ENCODE peak calls at places on chromosomes 16 and 17, in nine cellular contexts. One of them, this sample, is unnamed.

GRCh38 chr17:49610883-49611584 is 35.4 kb downstream of the NXPH3 start:
- DNase-seq in SK-N-SH: no peak
- DNase-seq in A549: no peak
- DNase-seq in GM12878: no peak
- DNase-seq in suprapubic skin: no peak
- DNase-seq in K562: no peak
- DNase-seq in H1: no peak
- DNase-seq in esophagus muscularis mucosa: no peak
- DNase-seq in upper lobe of left lung: peak; percentile 36
- DNase-seq in this sample: no peak

GRCh38 chr17:78596871-78597635 is 19.9 kb upstream of the DNAH17 start:
- DNase-seq in SK-N-SH: no peak
- DNase-seq in A549: no peak
- DNase-seq in GM12878: no peak
- DNase-seq in suprapubic skin: no peak
- DNase-seq in K562: no peak
- DNase-seq in H1: no peak
- DNase-seq in esophagus muscularis mucosa: no peak
- DNase-seq in upper lobe of left lung: no peak
- DNase-seq in this sample: no peak

GRCh38 chr17:31511176-31511540 is 119.7 kb downstream of the RAB11FIP4 start:
- DNase-seq in SK-N-SH: no peak
- DNase-seq in A549: no peak
- DNase-seq in GM12878: no peak
- DNase-seq in suprapubic skin: no peak
- DNase-seq in K562: no peak
- DNase-seq in H1: no peak
- DNase-seq in esophagus muscularis mucosa: no peak
- DNase-seq in upper lobe of left lung: no peak
- DNase-seq in this sample: no peak

GRCh38 chr16:12819126-12820117 is 15.7 kb upstream of the CPPED1 start:
- DNase-seq in SK-N-SH: peak; percentile 61
- DNase-seq in A549: peak; percentile 63
- DNase-seq in GM12878: peak; percentile 24
- DNase-seq in suprapubic skin: no peak
- DNase-seq in K562: peak; percentile 82
- DNase-seq in H1: peak; percentile 96
- DNase-seq in esophagus muscularis mucosa: no peak
- DNase-seq in upper lobe of left lung: peak; percentile 67
- DNase-seq in this sample: peak; percentile 33

GRCh38 chr17:82257473-82257872 is 16.0 kb downstream of the CSNK1D start:
- DNase-seq in SK-N-SH: peak; percentile 73
- DNase-seq in A549: peak; percentile 74
- DNase-seq in GM12878: no peak
- DNase-seq in suprapubic skin: no peak
- DNase-seq in K562: no peak
- DNase-seq in H1: no peak
- DNase-seq in esophagus muscularis mucosa: no peak
- DNase-seq in upper lobe of left lung: no peak
- DNase-seq in this sample: no peak

GRCh38 chr16:1580256-1580655 is 31.6 kb downstream of the IFT140 start:
- DNase-seq in SK-N-SH: no peak
- DNase-seq in A549: no peak
- DNase-seq in GM12878: no peak
- DNase-seq in suprapubic skin: no peak
- DNase-seq in K562: no peak
- DNase-seq in H1: no peak
- DNase-seq in esophagus muscularis mucosa: no peak
- DNase-seq in upper lobe of left lung: no peak
- DNase-seq in this sample: no peak

GRCh38 chr16:68236804-68237242 is 896 bp upstream of the ESRP2 start:
- DNase-seq in SK-N-SH: no peak
- DNase-seq in A549: no peak
- DNase-seq in GM12878: no peak
- DNase-seq in suprapubic skin: no peak
- DNase-seq in K562: no peak
- DNase-seq in H1: no peak
- DNase-seq in esophagus muscularis mucosa: no peak
- DNase-seq in upper lobe of left lung: no peak
- DNase-seq in this sample: no peak

GRCh38 chr17:73932216-73932749 is 271.2 kb upstream of the RPL38 start:
- DNase-seq in SK-N-SH: no peak
- DNase-seq in A549: no peak
- DNase-seq in GM12878: no peak
- DNase-seq in suprapubic skin: no peak
- DNase-seq in K562: no peak
- DNase-seq in H1: no peak
- DNase-seq in esophagus muscularis mucosa: peak; percentile 81
- DNase-seq in upper lobe of left lung: no peak
- DNase-seq in this sample: no peak

GRCh38 chr17:67942810-67943209 is 53.5 kb downstream of the C17orf58 start:
- DNase-seq in SK-N-SH: peak; percentile 22
- DNase-seq in A549: peak; percentile 32
- DNase-seq in GM12878: no peak
- DNase-seq in suprapubic skin: no peak
- DNase-seq in K562: peak; percentile 30
- DNase-seq in H1: no peak
- DNase-seq in esophagus muscularis mucosa: no peak
- DNase-seq in upper lobe of left lung: no peak
- DNase-seq in this sample: no peak

GRCh38 chr16:11949527-11949926 is 7.7 kb upstream of the NPIPB2 start:
- DNase-seq in SK-N-SH: peak; percentile 68
- DNase-seq in A549: peak; percentile 62
- DNase-seq in GM12878: no peak
- DNase-seq in suprapubic skin: peak; percentile 34
- DNase-seq in K562: peak; percentile 74
- DNase-seq in H1: peak; percentile 56
- DNase-seq in esophagus muscularis mucosa: no peak
- DNase-seq in upper lobe of left lung: peak; percentile 85
- DNase-seq in this sample: no peak

GRCh38 chr16:8966781-8967436 is 3.2 kb upstream of the USP7 start:
- DNase-seq in SK-N-SH: no peak
- DNase-seq in A549: peak; percentile 36
- DNase-seq in GM12878: no peak
- DNase-seq in suprapubic skin: no peak
- DNase-seq in K562: no peak
- DNase-seq in H1: no peak
- DNase-seq in esophagus muscularis mucosa: no peak
- DNase-seq in upper lobe of left lung: peak; percentile 47
- DNase-seq in this sample: no peak

GRCh38 chr17:75619506-75620431 is 13.5 kb upstream of the SMIM5 start:
- DNase-seq in SK-N-SH: peak; percentile 89
- DNase-seq in A549: peak; percentile 70
- DNase-seq in GM12878: no peak
- DNase-seq in suprapubic skin: no peak
- DNase-seq in K562: peak; percentile 67
- DNase-seq in H1: peak; percentile 96
- DNase-seq in esophagus muscularis mucosa: no peak
- DNase-seq in upper lobe of left lung: no peak
- DNase-seq in this sample: no peak

GRCh38 chr16:57266531-57267268 is 17.8 kb downstream of the PLLP start:
- DNase-seq in SK-N-SH: peak; percentile 46
- DNase-seq in A549: no peak
- DNase-seq in GM12878: no peak
- DNase-seq in suprapubic skin: no peak
- DNase-seq in K562: peak; percentile 47
- DNase-seq in H1: no peak
- DNase-seq in esophagus muscularis mucosa: no peak
- DNase-seq in upper lobe of left lung: no peak
- DNase-seq in this sample: no peak

GRCh38 chr17:51005768-51006167 is 114.9 kb downstream of the SPAG9 start:
- DNase-seq in SK-N-SH: no peak
- DNase-seq in A549: no peak
- DNase-seq in GM12878: no peak
- DNase-seq in suprapubic skin: no peak
- DNase-seq in K562: no peak
- DNase-seq in H1: no peak
- DNase-seq in esophagus muscularis mucosa: no peak
- DNase-seq in upper lobe of left lung: no peak
- DNase-seq in this sample: no peak

GRCh38 chr17:45241315-45242011 is 19.8 kb downstream of the FMNL1 start:
- DNase-seq in SK-N-SH: peak; percentile 88
- DNase-seq in A549: no peak
- DNase-seq in GM12878: no peak
- DNase-seq in suprapubic skin: no peak
- DNase-seq in K562: no peak
- DNase-seq in H1: peak; percentile 84
- DNase-seq in esophagus muscularis mucosa: no peak
- DNase-seq in upper lobe of left lung: peak; percentile 73
- DNase-seq in this sample: no peak

GRCh38 chr16:79623076-79623475 is 22.5 kb upstream of the MAF start:
- DNase-seq in SK-N-SH: no peak
- DNase-seq in A549: no peak
- DNase-seq in GM12878: no peak
- DNase-seq in suprapubic skin: no peak
- DNase-seq in K562: no peak
- DNase-seq in H1: no peak
- DNase-seq in esophagus muscularis mucosa: no peak
- DNase-seq in upper lobe of left lung: no peak
- DNase-seq in this sample: no peak

GRCh38 chr17:2089021-2089422 is 34.1 kb downstream of the HIC1 start:
- DNase-seq in SK-N-SH: no peak
- DNase-seq in A549: no peak
- DNase-seq in GM12878: no peak
- DNase-seq in suprapubic skin: no peak
- DNase-seq in K562: peak; percentile 16
- DNase-seq in H1: no peak
- DNase-seq in esophagus muscularis mucosa: no peak
- DNase-seq in upper lobe of left lung: no peak
- DNase-seq in this sample: no peak

GRCh38 chr16:46972429-46972970 is 974 bp downstream of the DNAJA2 start:
- DNase-seq in SK-N-SH: peak; percentile 55
- DNase-seq in A549: peak; percentile 28
- DNase-seq in GM12878: no peak
- DNase-seq in suprapubic skin: no peak
- DNase-seq in K562: peak; percentile 30
- DNase-seq in H1: no peak
- DNase-seq in esophagus muscularis mucosa: no peak
- DNase-seq in upper lobe of left lung: no peak
- DNase-seq in this sample: no peak

GRCh38 chr17:76265624-76266243 is 586 bp downstream of the UBALD2 start:
- DNase-seq in SK-N-SH: peak; percentile 84
- DNase-seq in A549: peak; percentile 53
- DNase-seq in GM12878: no peak
- DNase-seq in suprapubic skin: no peak
- DNase-seq in K562: peak; percentile 64
- DNase-seq in H1: peak; percentile 79
- DNase-seq in esophagus muscularis mucosa: no peak
- DNase-seq in upper lobe of left lung: peak; percentile 63
- DNase-seq in this sample: peak; percentile 40

GRCh38 chr17:795721-796120 is 13.6 kb downstream of the MRM3 start:
- DNase-seq in SK-N-SH: no peak
- DNase-seq in A549: no peak
- DNase-seq in GM12878: no peak
- DNase-seq in suprapubic skin: no peak
- DNase-seq in K562: no peak
- DNase-seq in H1: no peak
- DNase-seq in esophagus muscularis mucosa: no peak
- DNase-seq in upper lobe of left lung: no peak
- DNase-seq in this sample: no peak

GRCh38 chr16:10368984-10369551 is 16.8 kb upstream of the ATF7IP2 start:
- DNase-seq in SK-N-SH: no peak
- DNase-seq in A549: peak; percentile 34
- DNase-seq in GM12878: no peak
- DNase-seq in suprapubic skin: no peak
- DNase-seq in K562: peak; percentile 56
- DNase-seq in H1: no peak
- DNase-seq in esophagus muscularis mucosa: no peak
- DNase-seq in upper lobe of left lung: no peak
- DNase-seq in this sample: no peak
- H3K4me3 ChIP-seq in SK-N-SH: no peak overlapping the region
- H3K4me3 ChIP-seq in A549: no peak overlapping the region
- H3K4me3 ChIP-seq in GM12878: no peak overlapping the region
- H3K4me3 ChIP-seq in suprapubic skin: no peak overlapping the region
- H3K4me3 ChIP-seq in K562: no peak overlapping the region
- H3K4me3 ChIP-seq in H1: no peak overlapping the region
- H3K4me3 ChIP-seq in esophagus muscularis mucosa: no peak overlapping the region
- H3K4me3 ChIP-seq in upper lobe of left lung: no peak overlapping the region
- H3K4me3 ChIP-seq in this sample: no peak overlapping the region

DNA sequence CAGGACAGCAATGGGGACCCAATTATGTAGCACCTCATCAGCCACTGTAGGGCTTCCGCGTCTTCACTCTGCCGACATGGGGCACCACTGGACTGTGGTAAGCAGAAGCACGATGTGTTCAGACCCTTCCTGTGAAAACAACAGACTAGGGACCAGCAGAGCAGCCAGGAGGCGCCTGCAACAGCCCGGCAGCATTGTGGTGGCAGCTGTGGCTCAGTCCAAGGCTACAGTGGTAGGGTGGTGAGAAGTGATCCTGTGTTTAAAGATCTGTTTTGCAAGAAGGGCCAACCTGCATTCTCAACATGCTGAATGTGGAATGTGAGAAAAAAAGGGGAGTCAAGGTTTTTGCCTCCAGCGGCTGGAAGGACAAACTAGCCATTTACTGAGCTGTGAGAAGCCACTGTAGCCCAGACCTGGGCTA is 80.8 kb downstream of the GAS7 start:
- DNase-seq in SK-N-SH: no peak
- DNase-seq in A549: no peak
- DNase-seq in GM12878: peak; percentile 20
- DNase-seq in suprapubic skin: no peak
- DNase-seq in K562: no peak
- DNase-seq in H1: no peak
- DNase-seq in esophagus muscularis mucosa: no peak
- DNase-seq in upper lobe of left lung: peak; percentile 73
- DNase-seq in this sample: no peak
- TF ChIP-seq EP300 in SK-N-SH: no peak
- TF ChIP-seq EP300 in A549: no peak
- TF ChIP-seq EP300 in GM12878: no peak
- TF ChIP-seq EP300 in suprapubic skin: no peak
- TF ChIP-seq EP300 in K562: no peak
- TF ChIP-seq EP300 in H1: no peak
- TF ChIP-seq EP300 in esophagus muscularis mucosa: no peak
- TF ChIP-seq EP300 in upper lobe of left lung: no peak
- TF ChIP-seq EP300 in this sample: no peak

GRCh38 chr17:43662432-43663141 is 865 bp upstream of the MEOX1 start:
- DNase-seq in SK-N-SH: no peak
- DNase-seq in A549: no peak
- DNase-seq in GM12878: peak; percentile 75
- DNase-seq in suprapubic skin: no peak
- DNase-seq in K562: no peak
- DNase-seq in H1: no peak
- DNase-seq in esophagus muscularis mucosa: no peak
- DNase-seq in upper lobe of left lung: no peak
- DNase-seq in this sample: no peak
- H3K4me3 ChIP-seq in SK-N-SH: no peak overlapping the region
- H3K4me3 ChIP-seq in A549: no peak overlapping the region
- H3K4me3 ChIP-seq in GM12878: peak overlapping the region; percentile 48
- H3K4me3 ChIP-seq in suprapubic skin: no peak overlapping the region
- H3K4me3 ChIP-seq in K562: no peak overlapping the region
- H3K4me3 ChIP-seq in H1: no peak overlapping the region
- H3K4me3 ChIP-seq in esophagus muscularis mucosa: no peak overlapping the region
- H3K4me3 ChIP-seq in upper lobe of left lung: no peak overlapping the region
- H3K4me3 ChIP-seq in this sample: no peak overlapping the region

DNA sequence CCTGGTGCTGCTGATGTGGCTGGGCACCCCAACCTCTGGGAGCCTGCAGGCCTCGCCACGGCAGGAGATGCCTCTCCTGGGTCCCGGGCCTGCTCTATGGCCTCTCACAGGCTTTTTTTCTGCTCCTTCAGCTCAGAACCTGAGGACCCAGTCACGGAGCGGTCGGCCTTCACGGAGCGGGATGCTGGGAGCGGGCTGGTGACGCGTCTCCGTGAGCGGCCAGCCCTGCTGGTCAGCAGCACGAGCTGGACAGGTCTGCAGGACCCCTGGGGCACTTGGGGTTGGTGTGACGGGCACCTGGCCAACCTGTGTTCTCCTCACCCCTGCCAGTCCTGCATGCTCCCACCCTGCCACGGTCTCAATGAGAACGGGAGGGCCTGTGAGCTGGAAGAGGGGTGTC is 7.0 kb downstream of the ALG1 start:
- DNase-seq in SK-N-SH: no peak
- DNase-seq in A549: no peak
- DNase-seq in GM12878: no peak
- DNase-seq in suprapubic skin: no peak
- DNase-seq in K562: no peak
- DNase-seq in H1: no peak
- DNase-seq in esophagus muscularis mucosa: no peak
- DNase-seq in upper lobe of left lung: no peak
- DNase-seq in this sample: no peak
- TF ChIP-seq EP300 in SK-N-SH: no peak
- TF ChIP-seq EP300 in A549: no peak
- TF ChIP-seq EP300 in GM12878: no peak
- TF ChIP-seq EP300 in suprapubic skin: no peak
- TF ChIP-seq EP300 in K562: no peak
- TF ChIP-seq EP300 in H1: no peak
- TF ChIP-seq EP300 in esophagus muscularis mucosa: no peak
- TF ChIP-seq EP300 in upper lobe of left lung: no peak
- TF ChIP-seq EP300 in this sample: no peak